ENCODE peak calls at places on chromosomes 6 and 20, in seven cellular contexts. One of them, this sample, is unnamed.

GRCh38 chr6:34178361-34179105 is 32.6 kb upstream of the GRM4 start:
- DNase-seq in right lobe of liver: no peak
- DNase-seq in kidney: peak; percentile 58
- DNase-seq in tibial nerve: no peak
- DNase-seq in cardiac muscle cell: no peak
- DNase-seq in heart left ventricle: no peak
- DNase-seq in astrocyte: no peak
- DNase-seq in this sample: no peak

GRCh38 chr6:164838068-164838615 is 471.3 kb downstream of the C6orf118 start:
- DNase-seq in right lobe of liver: no peak
- DNase-seq in kidney: no peak
- DNase-seq in tibial nerve: no peak
- DNase-seq in cardiac muscle cell: peak; percentile 40
- DNase-seq in heart left ventricle: no peak
- DNase-seq in astrocyte: no peak
- DNase-seq in this sample: no peak

GRCh38 chr6:80548496-80548895 is 442.0 kb downstream of the BCKDHB start:
- DNase-seq in right lobe of liver: no peak
- DNase-seq in kidney: no peak
- DNase-seq in tibial nerve: no peak
- DNase-seq in cardiac muscle cell: no peak
- DNase-seq in heart left ventricle: no peak
- DNase-seq in astrocyte: peak; percentile 69
- DNase-seq in this sample: no peak

GRCh38 chr20:15922556-15922955 is 650.7 kb downstream of the KIF16B start:
- DNase-seq in right lobe of liver: no peak
- DNase-seq in kidney: no peak
- DNase-seq in tibial nerve: no peak
- DNase-seq in cardiac muscle cell: no peak
- DNase-seq in heart left ventricle: no peak
- DNase-seq in astrocyte: no peak
- DNase-seq in this sample: no peak

GRCh38 chr6:79115557-79115956 is 37.5 kb upstream of the PHIP start:
- DNase-seq in right lobe of liver: no peak
- DNase-seq in kidney: no peak
- DNase-seq in tibial nerve: no peak
- DNase-seq in cardiac muscle cell: no peak
- DNase-seq in heart left ventricle: no peak
- DNase-seq in astrocyte: no peak
- DNase-seq in this sample: no peak

GRCh38 chr6:90044833-90045337 is 150.6 kb downstream of the GJA10 start:
- DNase-seq in right lobe of liver: no peak
- DNase-seq in kidney: no peak
- DNase-seq in tibial nerve: no peak
- DNase-seq in cardiac muscle cell: no peak
- DNase-seq in heart left ventricle: no peak
- DNase-seq in astrocyte: peak; percentile 95
- DNase-seq in this sample: no peak

GRCh38 chr20:7085448-7085847 is 318.0 kb downstream of the BMP2 start:
- DNase-seq in right lobe of liver: no peak
- DNase-seq in kidney: no peak
- DNase-seq in tibial nerve: no peak
- DNase-seq in cardiac muscle cell: peak; percentile 18
- DNase-seq in heart left ventricle: no peak
- DNase-seq in astrocyte: no peak
- DNase-seq in this sample: no peak

GRCh38 chr6:95431637-95432228 is 145.6 kb upstream of the MANEA start:
- DNase-seq in right lobe of liver: no peak
- DNase-seq in kidney: no peak
- DNase-seq in tibial nerve: peak; percentile 69
- DNase-seq in cardiac muscle cell: peak; percentile 43
- DNase-seq in heart left ventricle: no peak
- DNase-seq in astrocyte: peak; percentile 6
- DNase-seq in this sample: no peak

GRCh38 chr20:50111120-50111828 is 1.7 kb downstream of the UBE2V1 start:
- DNase-seq in right lobe of liver: no peak
- DNase-seq in kidney: no peak
- DNase-seq in tibial nerve: no peak
- DNase-seq in cardiac muscle cell: no peak
- DNase-seq in heart left ventricle: no peak
- DNase-seq in astrocyte: peak; percentile 61
- DNase-seq in this sample: no peak

GRCh38 chr6:2440516-2440915 is 195.1 kb upstream of the GMDS start:
- DNase-seq in right lobe of liver: no peak
- DNase-seq in kidney: no peak
- DNase-seq in tibial nerve: no peak
- DNase-seq in cardiac muscle cell: no peak
- DNase-seq in heart left ventricle: no peak
- DNase-seq in astrocyte: no peak
- DNase-seq in this sample: no peak

GRCh38 chr6:105326216-105326615 is 76.7 kb downstream of the PREP start:
- DNase-seq in right lobe of liver: peak; percentile 75
- DNase-seq in kidney: no peak
- DNase-seq in tibial nerve: peak; percentile 48
- DNase-seq in cardiac muscle cell: no peak
- DNase-seq in heart left ventricle: no peak
- DNase-seq in astrocyte: peak; percentile 87
- DNase-seq in this sample: no peak

GRCh38 chr20:30811896-30812671 is 445.4 kb upstream of the DEFB115 start:
- DNase-seq in right lobe of liver: peak; percentile 50
- DNase-seq in kidney: peak; percentile 81
- DNase-seq in tibial nerve: no peak
- DNase-seq in cardiac muscle cell: peak; percentile 56
- DNase-seq in heart left ventricle: peak; percentile 34
- DNase-seq in astrocyte: peak; percentile 36
- DNase-seq in this sample: no peak

GRCh38 chr6:113732384-113732966 is 124.7 kb upstream of the MARCKS start:
- DNase-seq in right lobe of liver: no peak
- DNase-seq in kidney: no peak
- DNase-seq in tibial nerve: peak; percentile 75
- DNase-seq in cardiac muscle cell: peak; percentile 50
- DNase-seq in heart left ventricle: peak; percentile 37
- DNase-seq in astrocyte: peak; percentile 19
- DNase-seq in this sample: no peak

GRCh38 chr6:126228001-126228791 is 111.7 kb upstream of the CENPW start:
- DNase-seq in right lobe of liver: no peak
- DNase-seq in kidney: no peak
- DNase-seq in tibial nerve: no peak
- DNase-seq in cardiac muscle cell: peak; percentile 7
- DNase-seq in heart left ventricle: no peak
- DNase-seq in astrocyte: no peak
- DNase-seq in this sample: no peak

GRCh38 chr20:45301824-45302251 is 4.8 kb upstream of the RBPJL start:
- DNase-seq in right lobe of liver: no peak
- DNase-seq in kidney: no peak
- DNase-seq in tibial nerve: no peak
- DNase-seq in cardiac muscle cell: no peak
- DNase-seq in heart left ventricle: no peak
- DNase-seq in astrocyte: no peak
- DNase-seq in this sample: no peak

GRCh38 chr20:1392693-1393506 is at the start of gene FKBP1A:
- DNase-seq in right lobe of liver: peak; percentile 94
- DNase-seq in kidney: peak; percentile 97
- DNase-seq in tibial nerve: peak; percentile 71
- DNase-seq in cardiac muscle cell: peak; percentile 93
- DNase-seq in heart left ventricle: peak; percentile 94
- DNase-seq in astrocyte: peak; percentile 77
- DNase-seq in this sample: peak; percentile 41

GRCh38 chr20:56380375-56380774 is 11.6 kb downstream of the AURKA start:
- DNase-seq in right lobe of liver: no peak
- DNase-seq in kidney: no peak
- DNase-seq in tibial nerve: no peak
- DNase-seq in cardiac muscle cell: no peak
- DNase-seq in heart left ventricle: no peak
- DNase-seq in astrocyte: peak; percentile 87
- DNase-seq in this sample: no peak

GRCh38 chr6:83183082-83183828 is 9.8 kb downstream of the PGM3 start:
- DNase-seq in right lobe of liver: no peak
- DNase-seq in kidney: no peak
- DNase-seq in tibial nerve: no peak
- DNase-seq in cardiac muscle cell: no peak
- DNase-seq in heart left ventricle: peak; percentile 51
- DNase-seq in astrocyte: peak; percentile 96
- DNase-seq in this sample: no peak

GRCh38 chr6:108771421-108771820 is 76.8 kb upstream of the ARMC2 start:
- DNase-seq in right lobe of liver: no peak
- DNase-seq in kidney: no peak
- DNase-seq in tibial nerve: no peak
- DNase-seq in cardiac muscle cell: no peak
- DNase-seq in heart left ventricle: peak; percentile 42
- DNase-seq in astrocyte: no peak
- DNase-seq in this sample: no peak

GRCh38 chr6:27863962-27864905 is 48.0 kb downstream of the OR2B2 start:
- DNase-seq in right lobe of liver: no peak
- DNase-seq in kidney: peak; percentile 75
- DNase-seq in tibial nerve: no peak
- DNase-seq in cardiac muscle cell: no peak
- DNase-seq in heart left ventricle: no peak
- DNase-seq in astrocyte: no peak
- DNase-seq in this sample: no peak

DNA sequence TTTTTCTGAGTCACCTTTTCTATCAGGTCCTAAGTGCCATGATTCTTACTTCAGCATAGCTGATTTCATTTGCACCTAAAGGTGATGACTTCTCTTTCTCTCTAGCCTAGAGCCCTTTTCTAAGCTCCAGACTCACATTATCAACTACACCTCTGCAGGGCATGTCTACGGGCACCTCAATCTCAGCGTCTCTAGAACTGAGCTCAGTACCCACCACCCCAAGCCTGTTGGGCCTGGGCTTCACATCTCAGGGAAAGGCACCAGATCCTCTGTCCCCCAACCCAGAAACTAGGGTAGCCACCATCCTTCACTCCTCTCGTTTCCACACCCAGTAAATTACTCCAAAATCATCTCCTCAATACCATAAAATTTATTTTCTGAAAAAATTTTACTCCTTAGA is 10.6 kb upstream of the PLCG1 start:
- DNase-seq in right lobe of liver: no peak
- DNase-seq in kidney: no peak
- DNase-seq in tibial nerve: no peak
- DNase-seq in cardiac muscle cell: no peak
- DNase-seq in heart left ventricle: no peak
- DNase-seq in astrocyte: no peak
- DNase-seq in this sample: no peak
- H3K36me3 ChIP-seq in right lobe of liver: peaks cover 23% of the 10 kb centered on the region
- H3K36me3 ChIP-seq in kidney: peaks cover 29% of the 10 kb centered on the region
- H3K36me3 ChIP-seq in tibial nerve: no peaks in the 10 kb centered on the region
- H3K36me3 ChIP-seq in cardiac muscle cell: peaks cover 37% of the 10 kb centered on the region
- H3K36me3 ChIP-seq in heart left ventricle: peaks cover 15% of the 10 kb centered on the region
- H3K36me3 ChIP-seq in astrocyte: peaks cover 38% of the 10 kb centered on the region
- H3K36me3 ChIP-seq in this sample: peaks cover 13% of the 10 kb centered on the region

DNA sequence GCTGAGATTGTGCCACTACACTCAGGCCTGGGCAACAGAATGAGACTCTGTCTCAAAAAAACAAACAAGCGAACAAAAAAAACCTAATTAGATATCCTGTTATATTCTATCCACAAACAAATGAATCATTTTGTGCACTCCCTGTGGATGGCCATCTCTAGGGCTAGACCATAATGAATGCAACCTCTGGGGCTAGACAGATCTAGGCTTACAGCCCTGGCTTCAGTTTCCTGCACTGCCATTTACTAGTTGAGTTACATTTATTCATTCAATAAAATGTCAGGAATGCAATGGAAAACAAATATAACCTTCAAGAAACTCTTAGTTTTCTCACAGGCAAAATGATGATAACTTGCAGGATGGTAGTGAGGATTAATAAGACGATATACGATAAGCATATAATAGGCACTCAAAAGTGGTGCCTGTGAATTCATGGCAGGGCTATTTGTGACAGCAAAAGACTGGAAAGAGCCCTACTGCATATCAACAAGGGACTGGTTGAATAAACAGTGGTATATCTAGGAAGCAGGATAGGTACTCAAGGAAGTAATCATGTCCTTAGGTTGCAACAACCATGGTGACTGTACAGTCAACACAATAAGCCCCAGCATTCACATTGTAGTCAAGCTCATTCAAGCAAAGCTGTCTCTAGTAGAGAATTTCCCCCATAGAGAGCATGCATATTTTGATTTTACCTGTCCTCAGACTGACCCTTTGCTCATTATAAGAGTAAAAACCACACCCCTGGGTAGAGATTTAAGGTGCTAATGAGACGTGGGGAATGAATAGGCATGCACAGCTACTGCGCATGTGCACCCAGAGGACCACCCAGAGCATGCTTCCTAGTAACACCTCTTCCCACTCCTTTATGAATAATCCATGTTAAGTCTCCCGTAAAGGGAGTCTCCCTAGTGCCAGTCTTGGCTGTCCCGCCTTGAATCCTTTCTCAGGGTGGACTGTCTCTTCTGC is 6.3 kb upstream of the RNF8 start:
- DNase-seq in right lobe of liver: no peak
- DNase-seq in kidney: peak; percentile 79
- DNase-seq in tibial nerve: no peak
- DNase-seq in cardiac muscle cell: no peak
- DNase-seq in heart left ventricle: no peak
- DNase-seq in astrocyte: no peak
- DNase-seq in this sample: no peak
- H3K27ac ChIP-seq in right lobe of liver: no peak overlapping the region
- H3K27ac ChIP-seq in kidney: no peak overlapping the region
- H3K27ac ChIP-seq in tibial nerve: no peak overlapping the region
- H3K27ac ChIP-seq in cardiac muscle cell: no peak overlapping the region
- H3K27ac ChIP-seq in heart left ventricle: no peak overlapping the region
- H3K27ac ChIP-seq in astrocyte: no peak overlapping the region
- H3K27ac ChIP-seq in this sample: no peak overlapping the region

GRCh38 chr20:64049060-64049886 is at the start of gene SOX18:
- DNase-seq in right lobe of liver: no peak
- DNase-seq in kidney: peak; percentile 86
- DNase-seq in tibial nerve: no peak
- DNase-seq in cardiac muscle cell: peak; percentile 64
- DNase-seq in heart left ventricle: peak; percentile 61
- DNase-seq in astrocyte: no peak
- DNase-seq in this sample: no peak
- H3K4me3 ChIP-seq in right lobe of liver: peak within 1 kb of the TSS; percentile 17
- H3K4me3 ChIP-seq in kidney: no peak within 1 kb of the TSS
- H3K4me3 ChIP-seq in tibial nerve: peak within 1 kb of the TSS; percentile 18
- H3K4me3 ChIP-seq in cardiac muscle cell: peak within 1 kb of the TSS; percentile 20
- H3K4me3 ChIP-seq in heart left ventricle: peak within 1 kb of the TSS; percentile 91
- H3K4me3 ChIP-seq in astrocyte: no peak within 1 kb of the TSS
- H3K4me3 ChIP-seq in this sample: peak within 1 kb of the TSS; percentile 24

GRCh38 chr6:44101832-44102231 is 25.4 kb downstream of the MRPL14 start:
- DNase-seq in right lobe of liver: no peak
- DNase-seq in kidney: no peak
- DNase-seq in tibial nerve: no peak
- DNase-seq in cardiac muscle cell: no peak
- DNase-seq in heart left ventricle: no peak
- DNase-seq in astrocyte: no peak
- DNase-seq in this sample: no peak
- H3K36me3 ChIP-seq in right lobe of liver: peaks cover 5% of the 10 kb centered on the region
- H3K36me3 ChIP-seq in kidney: no peaks in the 10 kb centered on the region
- H3K36me3 ChIP-seq in tibial nerve: no peaks in the 10 kb centered on the region
- H3K36me3 ChIP-seq in cardiac muscle cell: peaks cover 6% of the 10 kb centered on the region
- H3K36me3 ChIP-seq in heart left ventricle: no peaks in the 10 kb centered on the region
- H3K36me3 ChIP-seq in astrocyte: peaks cover 3% of the 10 kb centered on the region
- H3K36me3 ChIP-seq in this sample: peaks cover 9% of the 10 kb centered on the region

DNA sequence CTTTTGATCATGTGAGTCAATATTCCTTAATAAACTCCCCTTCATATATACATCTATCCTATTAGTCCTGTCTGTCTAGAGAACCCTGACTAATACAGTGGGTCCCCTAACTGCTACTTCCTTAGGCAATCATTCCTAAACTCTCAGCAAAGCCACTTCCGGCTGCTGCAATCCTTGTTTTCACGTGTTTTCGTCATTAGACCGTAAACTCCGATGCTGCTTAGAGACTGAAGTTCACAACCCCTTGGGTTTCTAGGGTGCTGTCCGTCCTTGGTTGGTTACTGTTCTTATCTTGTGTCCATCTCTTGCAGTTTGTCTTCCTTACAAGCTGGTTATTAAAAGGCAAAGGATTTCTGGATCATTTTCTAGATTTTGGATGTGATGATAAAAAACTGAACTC is 106.4 kb downstream of the GMPR start:
- DNase-seq in right lobe of liver: no peak
- DNase-seq in kidney: no peak
- DNase-seq in tibial nerve: no peak
- DNase-seq in cardiac muscle cell: no peak
- DNase-seq in heart left ventricle: no peak
- DNase-seq in astrocyte: peak; percentile 74
- DNase-seq in this sample: no peak
- H3K27ac ChIP-seq in right lobe of liver: no peak overlapping the region
- H3K27ac ChIP-seq in kidney: peak overlapping the region; percentile 41
- H3K27ac ChIP-seq in tibial nerve: no peak overlapping the region
- H3K27ac ChIP-seq in cardiac muscle cell: no peak overlapping the region
- H3K27ac ChIP-seq in heart left ventricle: no peak overlapping the region
- H3K27ac ChIP-seq in astrocyte: peak overlapping the region; percentile 64
- H3K27ac ChIP-seq in this sample: no peak overlapping the region